ENCODE peak calls at places on chromosome 20, in nine cellular contexts. One of them, this sample, is unnamed.

GRCh38 chr20:5667703-5668528 is 82.3 kb upstream of the SHLD1 start:
- DNase-seq in epithelial cell of esophagus: no peak
- DNase-seq in prostate gland: no peak
- DNase-seq in activated CD8-positive, alpha-beta T cell treated with anti-CD3 and anti-CD28 coated beads for 36 hours: no peak
- DNase-seq in testis: no peak
- DNase-seq in SK-N-SH: no peak
- DNase-seq in A673: no peak
- DNase-seq in CD8-positive, alpha-beta T cell: no peak
- DNase-seq in choroid plexus epithelial cell: no peak
- DNase-seq in this sample: no peak

GRCh38 chr20:32574296-32575226 is 10.6 kb downstream of the NOL4L start:
- DNase-seq in SK-N-SH: no peak
- DNase-seq in prostate gland: no peak
- DNase-seq in CD8-positive, alpha-beta T cell: no peak
- DNase-seq in epithelial cell of esophagus: peak; percentile 63
- DNase-seq in A673: peak; percentile 59
- DNase-seq in choroid plexus epithelial cell: peak; percentile 99
- DNase-seq in testis: peak; percentile 69
- DNase-seq in activated CD8-positive, alpha-beta T cell treated with anti-CD3 and anti-CD28 coated beads for 36 hours: peak; percentile 65
- DNase-seq in this sample: peak; percentile 61

GRCh38 chr20:57291694-57292093 is 25.3 kb upstream of the BMP7 start:
- DNase-seq in prostate gland: no peak
- DNase-seq in testis: no peak
- DNase-seq in CD8-positive, alpha-beta T cell: no peak
- DNase-seq in SK-N-SH: no peak
- DNase-seq in choroid plexus epithelial cell: no peak
- DNase-seq in epithelial cell of esophagus: no peak
- DNase-seq in activated CD8-positive, alpha-beta T cell treated with anti-CD3 and anti-CD28 coated beads for 36 hours: no peak
- DNase-seq in A673: no peak
- DNase-seq in this sample: no peak

GRCh38 chr20:45017281-45017680 is 51.0 kb downstream of the STK4 start:
- DNase-seq in testis: no peak
- DNase-seq in activated CD8-positive, alpha-beta T cell treated with anti-CD3 and anti-CD28 coated beads for 36 hours: no peak
- DNase-seq in SK-N-SH: no peak
- DNase-seq in epithelial cell of esophagus: no peak
- DNase-seq in choroid plexus epithelial cell: no peak
- DNase-seq in A673: no peak
- DNase-seq in CD8-positive, alpha-beta T cell: no peak
- DNase-seq in prostate gland: no peak
- DNase-seq in this sample: no peak

GRCh38 chr20:43284481-43284880 is 94.8 kb upstream of the PTPRT start:
- DNase-seq in CD8-positive, alpha-beta T cell: no peak
- DNase-seq in A673: no peak
- DNase-seq in activated CD8-positive, alpha-beta T cell treated with anti-CD3 and anti-CD28 coated beads for 36 hours: no peak
- DNase-seq in epithelial cell of esophagus: no peak
- DNase-seq in testis: no peak
- DNase-seq in prostate gland: no peak
- DNase-seq in choroid plexus epithelial cell: no peak
- DNase-seq in SK-N-SH: no peak
- DNase-seq in this sample: no peak

GRCh38 chr20:56916345-56916622 is 287.2 kb downstream of the TFAP2C start:
- DNase-seq in prostate gland: no peak
- DNase-seq in A673: no peak
- DNase-seq in choroid plexus epithelial cell: no peak
- DNase-seq in testis: no peak
- DNase-seq in SK-N-SH: no peak
- DNase-seq in CD8-positive, alpha-beta T cell: no peak
- DNase-seq in epithelial cell of esophagus: no peak
- DNase-seq in activated CD8-positive, alpha-beta T cell treated with anti-CD3 and anti-CD28 coated beads for 36 hours: no peak
- DNase-seq in this sample: no peak

GRCh38 chr20:597560-597959 is 12.5 kb downstream of the TCF15 start:
- DNase-seq in CD8-positive, alpha-beta T cell: no peak
- DNase-seq in choroid plexus epithelial cell: no peak
- DNase-seq in SK-N-SH: no peak
- DNase-seq in activated CD8-positive, alpha-beta T cell treated with anti-CD3 and anti-CD28 coated beads for 36 hours: no peak
- DNase-seq in epithelial cell of esophagus: no peak
- DNase-seq in testis: no peak
- DNase-seq in A673: no peak
- DNase-seq in prostate gland: no peak
- DNase-seq in this sample: no peak

GRCh38 chr20:50491926-50492634 is 18.1 kb upstream of the PTPN1 start:
- DNase-seq in testis: no peak
- DNase-seq in SK-N-SH: no peak
- DNase-seq in A673: peak; percentile 79
- DNase-seq in choroid plexus epithelial cell: peak; percentile 88
- DNase-seq in activated CD8-positive, alpha-beta T cell treated with anti-CD3 and anti-CD28 coated beads for 36 hours: no peak
- DNase-seq in epithelial cell of esophagus: peak; percentile 94
- DNase-seq in CD8-positive, alpha-beta T cell: no peak
- DNase-seq in prostate gland: no peak
- DNase-seq in this sample: no peak

GRCh38 chr20:31918471-31919105 is 33.3 kb downstream of the PDRG1 start:
- DNase-seq in CD8-positive, alpha-beta T cell: no peak
- DNase-seq in testis: no peak
- DNase-seq in A673: no peak
- DNase-seq in activated CD8-positive, alpha-beta T cell treated with anti-CD3 and anti-CD28 coated beads for 36 hours: no peak
- DNase-seq in epithelial cell of esophagus: peak; percentile 50
- DNase-seq in choroid plexus epithelial cell: no peak
- DNase-seq in SK-N-SH: no peak
- DNase-seq in prostate gland: no peak
- DNase-seq in this sample: no peak

GRCh38 chr20:57103146-57103800 is 163.2 kb downstream of the BMP7 start:
- DNase-seq in activated CD8-positive, alpha-beta T cell treated with anti-CD3 and anti-CD28 coated beads for 36 hours: no peak
- DNase-seq in SK-N-SH: no peak
- DNase-seq in A673: no peak
- DNase-seq in prostate gland: no peak
- DNase-seq in testis: no peak
- DNase-seq in choroid plexus epithelial cell: no peak
- DNase-seq in epithelial cell of esophagus: no peak
- DNase-seq in CD8-positive, alpha-beta T cell: no peak
- DNase-seq in this sample: no peak

GRCh38 chr20:59159822-59160740 is 3.5 kb upstream of the ZNF831 start:
- DNase-seq in testis: no peak
- DNase-seq in A673: no peak
- DNase-seq in choroid plexus epithelial cell: no peak
- DNase-seq in prostate gland: no peak
- DNase-seq in CD8-positive, alpha-beta T cell: no peak
- DNase-seq in epithelial cell of esophagus: no peak
- DNase-seq in SK-N-SH: no peak
- DNase-seq in activated CD8-positive, alpha-beta T cell treated with anti-CD3 and anti-CD28 coated beads for 36 hours: peak; percentile 54
- DNase-seq in this sample: no peak

GRCh38 chr20:59158673-59159072 is 4.9 kb upstream of the ZNF831 start:
- DNase-seq in epithelial cell of esophagus: no peak
- DNase-seq in SK-N-SH: no peak
- DNase-seq in prostate gland: no peak
- DNase-seq in testis: no peak
- DNase-seq in activated CD8-positive, alpha-beta T cell treated with anti-CD3 and anti-CD28 coated beads for 36 hours: no peak
- DNase-seq in CD8-positive, alpha-beta T cell: no peak
- DNase-seq in A673: no peak
- DNase-seq in choroid plexus epithelial cell: no peak
- DNase-seq in this sample: no peak

GRCh38 chr20:59157064-59157463 is 6.6 kb upstream of the ZNF831 start:
- DNase-seq in A673: no peak
- DNase-seq in activated CD8-positive, alpha-beta T cell treated with anti-CD3 and anti-CD28 coated beads for 36 hours: no peak
- DNase-seq in prostate gland: no peak
- DNase-seq in testis: no peak
- DNase-seq in choroid plexus epithelial cell: no peak
- DNase-seq in SK-N-SH: no peak
- DNase-seq in CD8-positive, alpha-beta T cell: no peak
- DNase-seq in epithelial cell of esophagus: no peak
- DNase-seq in this sample: no peak

GRCh38 chr20:59157961-59158541 is 5.6 kb upstream of the ZNF831 start:
- DNase-seq in choroid plexus epithelial cell: no peak
- DNase-seq in A673: no peak
- DNase-seq in CD8-positive, alpha-beta T cell: no peak
- DNase-seq in SK-N-SH: no peak
- DNase-seq in prostate gland: no peak
- DNase-seq in testis: no peak
- DNase-seq in epithelial cell of esophagus: no peak
- DNase-seq in activated CD8-positive, alpha-beta T cell treated with anti-CD3 and anti-CD28 coated beads for 36 hours: no peak
- DNase-seq in this sample: no peak

GRCh38 chr20:59159091-59159821 is 4.4 kb upstream of the ZNF831 start:
- DNase-seq in prostate gland: no peak
- DNase-seq in CD8-positive, alpha-beta T cell: peak; percentile 56
- DNase-seq in A673: no peak
- DNase-seq in activated CD8-positive, alpha-beta T cell treated with anti-CD3 and anti-CD28 coated beads for 36 hours: peak; percentile 87
- DNase-seq in testis: no peak
- DNase-seq in SK-N-SH: no peak
- DNase-seq in choroid plexus epithelial cell: no peak
- DNase-seq in epithelial cell of esophagus: no peak
- DNase-seq in this sample: no peak
- TF ChIP-seq CTCF in prostate gland: no peak
- TF ChIP-seq CTCF in CD8-positive, alpha-beta T cell: peak; percentile 23
- TF ChIP-seq CTCF in A673: no peak
- TF ChIP-seq CTCF in activated CD8-positive, alpha-beta T cell treated with anti-CD3 and anti-CD28 coated beads for 36 hours: peak; percentile 33
- TF ChIP-seq CTCF in testis: no peak
- TF ChIP-seq CTCF in SK-N-SH: no peak
- TF ChIP-seq CTCF in choroid plexus epithelial cell: no peak
- TF ChIP-seq CTCF in epithelial cell of esophagus: no peak
- TF ChIP-seq CTCF in this sample: peak; percentile 13

GRCh38 chr20:33838035-33838864 is 27.1 kb downstream of the CHMP4B start:
- DNase-seq in A673: no peak
- DNase-seq in CD8-positive, alpha-beta T cell: no peak
- DNase-seq in prostate gland: no peak
- DNase-seq in epithelial cell of esophagus: peak; percentile 46
- DNase-seq in activated CD8-positive, alpha-beta T cell treated with anti-CD3 and anti-CD28 coated beads for 36 hours: no peak
- DNase-seq in SK-N-SH: no peak
- DNase-seq in testis: no peak
- DNase-seq in choroid plexus epithelial cell: no peak
- DNase-seq in this sample: no peak
- TF ChIP-seq CTCF in A673: peak; percentile 42
- TF ChIP-seq CTCF in CD8-positive, alpha-beta T cell: no peak
- TF ChIP-seq CTCF in prostate gland: no peak
- TF ChIP-seq CTCF in epithelial cell of esophagus: peak; percentile 12
- TF ChIP-seq CTCF in activated CD8-positive, alpha-beta T cell treated with anti-CD3 and anti-CD28 coated beads for 36 hours: no peak
- TF ChIP-seq CTCF in SK-N-SH: peak; percentile 24
- TF ChIP-seq CTCF in testis: no peak
- TF ChIP-seq CTCF in choroid plexus epithelial cell: peak; percentile 30
- TF ChIP-seq CTCF in this sample: no peak

GRCh38 chr20:25457886-25458680 is 50.6 kb downstream of the GINS1 start:
- DNase-seq in choroid plexus epithelial cell: no peak
- DNase-seq in SK-N-SH: no peak
- DNase-seq in testis: no peak
- DNase-seq in CD8-positive, alpha-beta T cell: no peak
- DNase-seq in A673: no peak
- DNase-seq in prostate gland: no peak
- DNase-seq in epithelial cell of esophagus: no peak
- DNase-seq in activated CD8-positive, alpha-beta T cell treated with anti-CD3 and anti-CD28 coated beads for 36 hours: no peak
- DNase-seq in this sample: no peak
- TF ChIP-seq CTCF in choroid plexus epithelial cell: no peak
- TF ChIP-seq CTCF in SK-N-SH: no peak
- TF ChIP-seq CTCF in testis: no peak
- TF ChIP-seq CTCF in CD8-positive, alpha-beta T cell: no peak
- TF ChIP-seq CTCF in A673: no peak
- TF ChIP-seq CTCF in prostate gland: no peak
- TF ChIP-seq CTCF in epithelial cell of esophagus: no peak
- TF ChIP-seq CTCF in activated CD8-positive, alpha-beta T cell treated with anti-CD3 and anti-CD28 coated beads for 36 hours: no peak
- TF ChIP-seq CTCF in this sample: no peak

GRCh38 chr20:51815383-51816076 is 13.2 kb upstream of the SALL4 start:
- DNase-seq in A673: no peak
- DNase-seq in prostate gland: no peak
- DNase-seq in SK-N-SH: no peak
- DNase-seq in CD8-positive, alpha-beta T cell: no peak
- DNase-seq in testis: no peak
- DNase-seq in epithelial cell of esophagus: peak; percentile 43
- DNase-seq in choroid plexus epithelial cell: no peak
- DNase-seq in activated CD8-positive, alpha-beta T cell treated with anti-CD3 and anti-CD28 coated beads for 36 hours: no peak
- DNase-seq in this sample: no peak
- TF ChIP-seq CTCF in A673: no peak
- TF ChIP-seq CTCF in prostate gland: no peak
- TF ChIP-seq CTCF in SK-N-SH: no peak
- TF ChIP-seq CTCF in CD8-positive, alpha-beta T cell: no peak
- TF ChIP-seq CTCF in testis: no peak
- TF ChIP-seq CTCF in epithelial cell of esophagus: no peak
- TF ChIP-seq CTCF in choroid plexus epithelial cell: no peak
- TF ChIP-seq CTCF in activated CD8-positive, alpha-beta T cell treated with anti-CD3 and anti-CD28 coated beads for 36 hours: no peak
- TF ChIP-seq CTCF in this sample: no peak

DNA sequence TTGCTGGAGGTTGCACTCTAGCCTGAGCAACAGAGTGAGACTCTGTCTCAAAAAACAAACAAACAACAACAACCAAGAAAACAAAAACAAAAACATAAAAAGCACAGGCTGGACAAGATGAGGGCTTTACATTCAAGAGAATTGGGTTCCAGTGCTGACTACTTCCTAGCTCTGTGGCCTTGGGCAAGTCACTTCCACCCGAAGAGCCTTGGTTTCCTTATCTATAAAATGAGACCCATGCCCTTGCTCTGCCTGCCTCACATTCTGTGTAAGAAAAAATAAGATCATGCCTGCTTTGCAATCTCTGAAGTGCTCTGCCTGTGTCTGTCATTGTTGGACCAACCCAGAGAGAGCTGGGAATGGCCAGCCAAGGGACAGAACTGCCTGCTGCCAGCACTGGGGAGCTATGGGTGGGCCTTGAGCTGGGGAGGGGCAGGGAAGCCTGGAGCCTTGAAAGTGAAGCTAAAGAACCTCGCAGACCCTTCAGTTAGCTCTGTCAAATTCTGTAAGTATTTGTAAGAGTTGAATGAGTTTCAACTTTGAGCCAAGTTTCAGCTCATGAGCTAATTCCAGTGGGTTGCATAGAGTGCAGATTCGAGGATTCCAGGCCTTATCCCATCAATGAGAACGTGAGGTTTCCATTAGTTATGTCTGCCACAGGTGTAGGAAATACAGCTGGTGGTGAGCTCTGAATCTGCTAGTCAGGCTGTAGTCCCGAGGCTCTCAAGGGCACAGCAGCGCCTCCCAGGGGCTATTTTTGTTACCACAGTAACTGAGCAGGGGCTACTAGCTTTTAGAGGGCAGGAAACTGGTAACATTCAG is 93.2 kb downstream of the DLGAP4 start:
- DNase-seq in prostate gland: no peak
- DNase-seq in CD8-positive, alpha-beta T cell: no peak
- DNase-seq in testis: peak; percentile 77
- DNase-seq in choroid plexus epithelial cell: peak; percentile 56
- DNase-seq in activated CD8-positive, alpha-beta T cell treated with anti-CD3 and anti-CD28 coated beads for 36 hours: peak; percentile 80
- DNase-seq in SK-N-SH: peak; percentile 81
- DNase-seq in epithelial cell of esophagus: peak; percentile 63
- DNase-seq in A673: peak; percentile 61
- DNase-seq in this sample: peak; percentile 48
- TF ChIP-seq CTCF in prostate gland: no peak
- TF ChIP-seq CTCF in CD8-positive, alpha-beta T cell: no peak
- TF ChIP-seq CTCF in testis: no peak
- TF ChIP-seq CTCF in choroid plexus epithelial cell: peak; percentile 66
- TF ChIP-seq CTCF in activated CD8-positive, alpha-beta T cell treated with anti-CD3 and anti-CD28 coated beads for 36 hours: peak; percentile 61
- TF ChIP-seq CTCF in SK-N-SH: peak; percentile 51
- TF ChIP-seq CTCF in epithelial cell of esophagus: peak; percentile 44
- TF ChIP-seq CTCF in A673: peak; percentile 74
- TF ChIP-seq CTCF in this sample: peak; percentile 63

GRCh38 chr20:34998331-34998950 is 42.8 kb downstream of the MYH7B start:
- DNase-seq in choroid plexus epithelial cell: no peak
- DNase-seq in prostate gland: no peak
- DNase-seq in SK-N-SH: no peak
- DNase-seq in activated CD8-positive, alpha-beta T cell treated with anti-CD3 and anti-CD28 coated beads for 36 hours: no peak
- DNase-seq in testis: peak; percentile 49
- DNase-seq in CD8-positive, alpha-beta T cell: no peak
- DNase-seq in A673: no peak
- DNase-seq in epithelial cell of esophagus: peak; percentile 36
- DNase-seq in this sample: no peak
- TF ChIP-seq CTCF in choroid plexus epithelial cell: no peak
- TF ChIP-seq CTCF in prostate gland: no peak
- TF ChIP-seq CTCF in SK-N-SH: no peak
- TF ChIP-seq CTCF in activated CD8-positive, alpha-beta T cell treated with anti-CD3 and anti-CD28 coated beads for 36 hours: no peak
- TF ChIP-seq CTCF in testis: no peak
- TF ChIP-seq CTCF in CD8-positive, alpha-beta T cell: no peak
- TF ChIP-seq CTCF in A673: no peak
- TF ChIP-seq CTCF in epithelial cell of esophagus: no peak
- TF ChIP-seq CTCF in this sample: peak; percentile 25